ENCODE peak calls at places on chromosome 14, in four cellular contexts. D is K562, P is GM12878, E is HepG2. I is an unnamed sample.

GRCh38 chr14:85214471-85214870 is 315.5 kb upstream of the FLRT2 start:
- DNase-seq in E (no peak), P (no peak), D (no peak), I (no peak)

GRCh38 chr14:32453857-32454810 is 125.0 kb downstream of the AKAP6 start:
- DNase-seq in D (no peak), E (no peak), P (no peak), I (no peak)

GRCh38 chr14:73392329-73393257 is 65.8 kb downstream of the NUMB start:
- DNase-seq in E (no peak), D (no peak), P (no peak), I (no peak)

GRCh38 chr14:78253986-78254385 is 83.8 kb downstream of the NRXN3 start:
- DNase-seq in P (no peak), E (no peak), D (no peak), I (no peak)

GRCh38 chr14:66974397-66975025 is 214.7 kb upstream of the GARIN2 start:
- DNase-seq in E (no peak), D (no peak), P (no peak), I (no peak)

GRCh38 chr14:65261425-65261920 is 151.1 kb upstream of the FUT8 start:
- DNase-seq in D (no peak), P (no peak), E (no peak), I (no peak)

GRCh38 chr14:64673748-64674147 is 30.5 kb upstream of the PLEKHG3 start:
- DNase-seq in P (peak), E (no peak), D (no peak), I (no peak)

GRCh38 chr14:61662001-61662400 is 33.3 kb upstream of the HIF1A start:
- DNase-seq in E (no peak), D (no peak), P (no peak), I (no peak)

GRCh38 chr14:74459289-74459946 is 33.4 kb upstream of the SYNDIG1L start:
- DNase-seq in D (peak), E (peak), P (no peak), I (peak)

GRCh38 chr14:35196571-35196970 is 74.2 kb downstream of the PRORP start:
- DNase-seq in E (no peak), D (no peak), P (no peak), I (no peak)

GRCh38 chr14:25461780-25462179 is 411.8 kb upstream of the STXBP6 start:
- DNase-seq in D (no peak), E (no peak), P (no peak), I (peak)

GRCh38 chr14:69682607-69683263 is 71.3 kb downstream of the SUSD6 start:
- DNase-seq in E (peak), D (no peak), P (no peak), I (no peak)

GRCh38 chr14:50321009-50321660 is 9.0 kb downstream of the DMAC2L start:
- DNase-seq in D (peak), P (peak), E (peak), I (peak)

GRCh38 chr14:32300146-32300545 is 29.0 kb upstream of the AKAP6 start:
- DNase-seq in E (no peak), P (no peak), D (no peak), I (no peak)

GRCh38 chr14:104142136-104143041 is 4.0 kb downstream of the KIF26A start:
- DNase-seq in E (no peak), P (no peak), D (no peak), I (peak)
- TF ChIP-seq ESRRA in E (no peak), P (no peak), D (no peak), I (no peak)

GRCh38 chr14:101875726-101876268 is 88.6 kb upstream of the DYNC1H1 start:
- DNase-seq in D (no peak), P (no peak), E (no peak), I (no peak)

GRCh38 chr14:101876539-101876938 is 87.8 kb upstream of the DYNC1H1 start:
- DNase-seq in E (no peak), D (no peak), P (peak), I (no peak)

GRCh38 chr14:101879212-101880015 is 85.0 kb upstream of the DYNC1H1 start:
- DNase-seq in E (no peak), D (no peak), P (no peak), I (no peak)

GRCh38 chr14:101878222-101879211 is 85.9 kb upstream of the DYNC1H1 start:
- DNase-seq in D (no peak), E (no peak), P (no peak), I (no peak)

GRCh38 chr14:101877766-101878165 is 86.6 kb upstream of the DYNC1H1 start:
- DNase-seq in D (no peak), E (no peak), P (no peak), I (no peak)
- TF ChIP-seq CBFB in D (no peak), E (no peak), P (no peak), I (no peak)

DNA sequence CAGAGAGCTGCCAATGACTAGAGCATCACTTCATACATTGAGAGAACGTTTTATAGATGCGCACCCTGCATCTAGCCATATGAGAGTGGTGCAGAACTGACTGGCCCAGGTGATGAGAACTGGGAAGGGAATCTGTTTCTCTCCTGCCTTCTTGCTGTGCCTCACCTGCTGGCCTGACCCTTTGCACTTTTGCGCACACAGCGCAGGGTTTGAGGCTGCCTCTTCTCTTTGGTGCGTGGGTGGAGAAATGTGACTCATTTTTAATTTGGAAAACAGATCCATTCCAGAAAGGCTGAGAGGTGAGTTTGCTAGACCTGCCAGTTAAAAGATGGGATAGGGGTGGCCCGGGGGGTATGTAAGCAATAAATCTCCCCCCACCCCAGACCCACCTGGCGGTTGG is 453 bp upstream of the ESRRB start:
- DNase-seq in P (no peak), D (no peak), E (no peak), I (no peak)
- TF ChIP-seq ESRRA in P (no peak), D (no peak), E (no peak), I (no peak)

GRCh38 chr14:95363468-95363954 is 43.8 kb upstream of the CLMN start:
- DNase-seq in D (no peak), P (peak), E (no peak), I (no peak)

GRCh38 chr14:95359974-95360826 is 40.5 kb upstream of the CLMN start:
- DNase-seq in E (no peak), D (no peak), P (no peak), I (peak)

GRCh38 chr14:95360828-95361227 is 41.1 kb upstream of the CLMN start:
- DNase-seq in P (no peak), E (no peak), D (no peak), I (peak)

GRCh38 chr14:95362180-95362494 is 42.4 kb upstream of the CLMN start:
- DNase-seq in P (no peak), D (no peak), E (no peak), I (peak)

GRCh38 chr14:95361373-95362179 is 41.9 kb upstream of the CLMN start:
- DNase-seq in D (peak), E (no peak), P (no peak), I (peak)
- TF ChIP-seq CBFB in D (no peak), E (no peak), P (no peak), I (no peak)

GRCh38 chr14:53187921-53188463 is 34.9 kb upstream of the DDHD1 start:
- DNase-seq in D (no peak), P (no peak), E (no peak), I (no peak)

GRCh38 chr14:53195949-53196348 is 42.8 kb upstream of the DDHD1 start:
- DNase-seq in E (no peak), P (no peak), D (no peak), I (no peak)

GRCh38 chr14:53192023-53192422 is 38.9 kb upstream of the DDHD1 start:
- DNase-seq in D (no peak), P (no peak), E (no peak), I (no peak)

GRCh38 chr14:53190938-53191337 is 37.8 kb upstream of the DDHD1 start:
- DNase-seq in E (no peak), D (no peak), P (no peak), I (no peak)

GRCh38 chr14:53193193-53193592 is 40.1 kb upstream of the DDHD1 start:
- DNase-seq in E (no peak), D (no peak), P (no peak), I (no peak)
- TF ChIP-seq ESRRA in E (no peak), D (no peak), P (no peak), I (no peak)

GRCh38 chr14:59246566-59246965 is 58.1 kb downstream of the DAAM1 start:
- DNase-seq in P (no peak), D (no peak), E (no peak), I (no peak)
- TF ChIP-seq CBFB in P (no peak), D (no peak), E (no peak), I (no peak)